ENCODE peak calls at places on chromosomes 1 and 21, in five cellular contexts. One of them, this sample, is unnamed.

GRCh38 chr1:153795325-153795837 is 20.2 kb downstream of the SLC27A3 start:
- DNase-seq in PC-9: no peak
- DNase-seq in HFF-Myc: no peak
- DNase-seq in B cell: no peak
- DNase-seq in fibroblast of lung: no peak
- DNase-seq in this sample: no peak

GRCh38 chr21:34883501-34884271 is 165.4 kb downstream of the RUNX1 start:
- DNase-seq in PC-9: no peak
- DNase-seq in HFF-Myc: no peak
- DNase-seq in B cell: no peak
- DNase-seq in fibroblast of lung: no peak
- DNase-seq in this sample: no peak

GRCh38 chr1:150548632-150549495 is at the start of gene ADAMTSL4:
- DNase-seq in PC-9: peak
- DNase-seq in HFF-Myc: no peak
- DNase-seq in B cell: peak
- DNase-seq in fibroblast of lung: peak
- DNase-seq in this sample: no peak

GRCh38 chr1:184283999-184284398 is 102.8 kb upstream of the C1orf21 start:
- DNase-seq in PC-9: no peak
- DNase-seq in HFF-Myc: no peak
- DNase-seq in B cell: no peak
- DNase-seq in fibroblast of lung: peak
- DNase-seq in this sample: peak

GRCh38 chr1:186662752-186663151 is 17.5 kb downstream of the PTGS2 start:
- DNase-seq in PC-9: no peak
- DNase-seq in HFF-Myc: no peak
- DNase-seq in B cell: no peak
- DNase-seq in fibroblast of lung: peak
- DNase-seq in this sample: no peak

GRCh38 chr21:34836103-34836932 is 167.5 kb downstream of the CLIC6 start:
- DNase-seq in PC-9: peak
- DNase-seq in HFF-Myc: peak
- DNase-seq in B cell: no peak
- DNase-seq in fibroblast of lung: peak
- DNase-seq in this sample: peak

GRCh38 chr1:208528577-208529240 is 284.5 kb upstream of the PLXNA2 start:
- DNase-seq in PC-9: no peak
- DNase-seq in HFF-Myc: no peak
- DNase-seq in B cell: no peak
- DNase-seq in fibroblast of lung: no peak
- DNase-seq in this sample: no peak

GRCh38 chr1:100847481-100847880 is 47.2 kb downstream of the EXTL2 start:
- DNase-seq in PC-9: no peak
- DNase-seq in HFF-Myc: no peak
- DNase-seq in B cell: no peak
- DNase-seq in fibroblast of lung: peak
- DNase-seq in this sample: no peak

GRCh38 chr1:177703888-177704446 is 265.9 kb downstream of the SEC16B start:
- DNase-seq in PC-9: no peak
- DNase-seq in HFF-Myc: no peak
- DNase-seq in B cell: no peak
- DNase-seq in fibroblast of lung: no peak
- DNase-seq in this sample: no peak

GRCh38 chr1:36769886-36770830 is 264.2 kb downstream of the GRIK3 start:
- DNase-seq in PC-9: no peak
- DNase-seq in HFF-Myc: no peak
- DNase-seq in B cell: no peak
- DNase-seq in fibroblast of lung: no peak
- DNase-seq in this sample: no peak

GRCh38 chr1:36772837-36773495 is 261.3 kb downstream of the GRIK3 start:
- DNase-seq in PC-9: no peak
- DNase-seq in HFF-Myc: no peak
- DNase-seq in B cell: no peak
- DNase-seq in fibroblast of lung: no peak
- DNase-seq in this sample: no peak

GRCh38 chr1:36773827-36774541 is 260.3 kb downstream of the GRIK3 start:
- DNase-seq in PC-9: no peak
- DNase-seq in HFF-Myc: no peak
- DNase-seq in B cell: no peak
- DNase-seq in fibroblast of lung: no peak
- DNase-seq in this sample: no peak

GRCh38 chr1:36771222-36771621 is 263.1 kb downstream of the GRIK3 start:
- DNase-seq in PC-9: no peak
- DNase-seq in HFF-Myc: no peak
- DNase-seq in B cell: no peak
- DNase-seq in fibroblast of lung: no peak
- DNase-seq in this sample: no peak

DNA sequence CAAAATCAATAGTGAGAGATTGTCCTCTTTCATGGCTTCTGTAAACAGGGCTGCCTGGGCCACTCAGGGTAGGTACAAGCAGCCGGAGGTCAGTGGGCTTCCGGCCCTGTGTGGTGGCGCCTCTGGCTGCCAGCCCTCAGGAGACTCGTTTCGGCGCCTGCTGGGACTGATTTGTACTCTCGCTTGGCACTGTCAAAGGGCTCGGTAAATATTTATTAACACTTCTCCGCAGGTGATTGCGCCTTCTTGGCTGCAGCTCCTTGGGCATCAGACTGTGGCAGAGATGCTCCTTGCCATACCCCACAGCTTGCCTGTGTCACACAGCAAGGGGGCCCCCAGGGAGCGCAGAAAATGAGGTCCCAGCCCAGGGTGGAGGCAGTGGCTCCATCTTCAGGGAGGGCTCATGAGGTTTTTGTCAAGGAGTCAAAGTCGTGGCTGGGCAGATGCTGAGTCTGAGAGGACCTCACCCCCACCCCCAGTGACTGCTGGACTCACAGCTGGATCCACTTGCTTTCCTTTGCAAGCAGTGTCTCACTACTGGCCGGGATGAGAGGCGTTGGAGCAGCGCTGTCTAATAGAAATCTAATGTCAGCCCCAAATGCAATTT is 262.5 kb downstream of the GRIK3 start:
- DNase-seq in PC-9: no peak
- DNase-seq in HFF-Myc: no peak
- DNase-seq in B cell: no peak
- DNase-seq in fibroblast of lung: no peak
- DNase-seq in this sample: no peak
- TF ChIP-seq CTCF in PC-9: no peak
- TF ChIP-seq CTCF in HFF-Myc: no peak
- TF ChIP-seq CTCF in B cell: no peak
- TF ChIP-seq CTCF in fibroblast of lung: no peak
- TF ChIP-seq CTCF in this sample: no peak

GRCh38 chr1:164622057-164622840 is 63.3 kb downstream of the PBX1 start:
- DNase-seq in PC-9: no peak
- DNase-seq in HFF-Myc: no peak
- DNase-seq in B cell: no peak
- DNase-seq in fibroblast of lung: no peak
- DNase-seq in this sample: no peak

GRCh38 chr1:164628758-164629157 is 69.8 kb downstream of the PBX1 start:
- DNase-seq in PC-9: no peak
- DNase-seq in HFF-Myc: no peak
- DNase-seq in B cell: no peak
- DNase-seq in fibroblast of lung: no peak
- DNase-seq in this sample: no peak

GRCh38 chr1:164623805-164624204 is 64.8 kb downstream of the PBX1 start:
- DNase-seq in PC-9: no peak
- DNase-seq in HFF-Myc: no peak
- DNase-seq in B cell: no peak
- DNase-seq in fibroblast of lung: no peak
- DNase-seq in this sample: no peak

GRCh38 chr1:164624393-164624792 is 65.4 kb downstream of the PBX1 start:
- DNase-seq in PC-9: no peak
- DNase-seq in HFF-Myc: no peak
- DNase-seq in B cell: no peak
- DNase-seq in fibroblast of lung: no peak
- DNase-seq in this sample: no peak

GRCh38 chr1:164625004-164625617 is 66.1 kb downstream of the PBX1 start:
- DNase-seq in PC-9: no peak
- DNase-seq in HFF-Myc: no peak
- DNase-seq in B cell: no peak
- DNase-seq in fibroblast of lung: no peak
- DNase-seq in this sample: no peak
- TF ChIP-seq CTCF in PC-9: peak
- TF ChIP-seq CTCF in HFF-Myc: peak
- TF ChIP-seq CTCF in B cell: peak
- TF ChIP-seq CTCF in fibroblast of lung: peak
- TF ChIP-seq CTCF in this sample: peak

GRCh38 chr1:156941675-156942074 is 21.2 kb downstream of the LRRC71 start:
- DNase-seq in PC-9: no peak
- DNase-seq in HFF-Myc: no peak
- DNase-seq in B cell: no peak
- DNase-seq in fibroblast of lung: no peak
- DNase-seq in this sample: no peak
- TF ChIP-seq CTCF in PC-9: no peak
- TF ChIP-seq CTCF in HFF-Myc: no peak
- TF ChIP-seq CTCF in B cell: no peak
- TF ChIP-seq CTCF in fibroblast of lung: no peak
- TF ChIP-seq CTCF in this sample: no peak

GRCh38 chr1:57782357-57782756 is 358.5 kb upstream of the DAB1 start:
- DNase-seq in PC-9: no peak
- DNase-seq in HFF-Myc: no peak
- DNase-seq in B cell: no peak
- DNase-seq in fibroblast of lung: no peak
- DNase-seq in this sample: no peak
- TF ChIP-seq CTCF in PC-9: no peak
- TF ChIP-seq CTCF in HFF-Myc: no peak
- TF ChIP-seq CTCF in B cell: no peak
- TF ChIP-seq CTCF in fibroblast of lung: no peak
- TF ChIP-seq CTCF in this sample: no peak

GRCh38 chr1:222654849-222655248 is 37.0 kb downstream of the MIA3 start:
- DNase-seq in PC-9: no peak
- DNase-seq in HFF-Myc: no peak
- DNase-seq in B cell: peak
- DNase-seq in fibroblast of lung: peak
- DNase-seq in this sample: no peak
- TF ChIP-seq CTCF in PC-9: no peak
- TF ChIP-seq CTCF in HFF-Myc: no peak
- TF ChIP-seq CTCF in B cell: peak
- TF ChIP-seq CTCF in fibroblast of lung: no peak
- TF ChIP-seq CTCF in this sample: no peak

GRCh38 chr21:43925609-43926008 is 60.6 kb downstream of the AGPAT3 start:
- DNase-seq in PC-9: no peak
- DNase-seq in HFF-Myc: no peak
- DNase-seq in B cell: no peak
- DNase-seq in fibroblast of lung: no peak
- DNase-seq in this sample: no peak
- TF ChIP-seq CTCF in PC-9: no peak
- TF ChIP-seq CTCF in HFF-Myc: no peak
- TF ChIP-seq CTCF in B cell: no peak
- TF ChIP-seq CTCF in fibroblast of lung: no peak
- TF ChIP-seq CTCF in this sample: no peak

This sample was measured in AG09319.